ENCODE peak calls at places on chromosomes 2 and 18, in six cellular contexts. X is suprapubic skin; M is SK-N-SH; W is hypothalamus; G is ACHN; N is effector memory CD8-positive, alpha-beta T cell. I is an unnamed sample.

GRCh38 chr2:216989335-216990129 is 129.7 kb upstream of the TNP1 start:
- DNase-seq in X (no peak), M (no peak), W (peak), G (no peak), N (no peak), I (no peak)

GRCh38 chr2:51032748-51033355 is 920 bp upstream of the NRXN1 start:
- DNase-seq in X (no peak), M (no peak), W (no peak), G (no peak), N (no peak), I (no peak)

GRCh38 chr2:10045561-10046355 is 2.4 kb downstream of the KLF11 start:
- DNase-seq in X (no peak), M (no peak), W (no peak), G (no peak), N (no peak), I (no peak)

GRCh38 chr18:36828157-36828629 is 609 bp downstream of the TPGS2 start:
- DNase-seq in X (peak), M (no peak), W (peak), G (peak), N (peak), I (peak)

GRCh38 chr2:19114754-19115231 is 243.6 kb downstream of the OSR1 start:
- DNase-seq in X (no peak), M (no peak), W (no peak), G (no peak), N (no peak), I (no peak)

GRCh38 chr2:144511222-144511855 is 8.6 kb downstream of the ZEB2 start:
- DNase-seq in X (no peak), M (no peak), W (no peak), G (peak), N (no peak), I (no peak)

GRCh38 chr2:183224933-183225332 is 100.7 kb downstream of the NUP35 start:
- DNase-seq in X (no peak), M (no peak), W (no peak), G (no peak), N (no peak), I (no peak)

GRCh38 chr2:223026357-223027110 is 25.5 kb upstream of the KCNE4 start:
- DNase-seq in X (no peak), M (no peak), W (no peak), G (no peak), N (no peak), I (no peak)

GRCh38 chr2:68240446-68240845 is 11.9 kb downstream of the PPP3R1 start:
- DNase-seq in X (no peak), M (no peak), W (no peak), G (no peak), N (no peak), I (no peak)

GRCh38 chr18:49030692-49031443 is 80.1 kb upstream of the SMAD7 start:
- DNase-seq in X (no peak), M (no peak), W (no peak), G (no peak), N (no peak), I (no peak)

GRCh38 chr2:199955007-199955338 is 318 bp downstream of the TYW5 start:
- DNase-seq in X (no peak), M (no peak), W (no peak), G (peak), N (no peak), I (no peak)

GRCh38 chr2:30987611-30988010 is 150.6 kb downstream of the GALNT14 start:
- DNase-seq in X (no peak), M (no peak), W (no peak), G (no peak), N (no peak), I (no peak)

GRCh38 chr2:65296971-65297370 is 69.3 kb downstream of the ACTR2 start:
- DNase-seq in X (no peak), M (no peak), W (no peak), G (no peak), N (no peak), I (no peak)

GRCh38 chr2:73987109-73987947 is 2.6 kb downstream of the TET3 start:
- DNase-seq in X (no peak), M (peak), W (peak), G (no peak), N (peak), I (peak)

GRCh38 chr2:129798301-129798581 is 181.2 kb upstream of the RAB6C start:
- DNase-seq in X (no peak), M (no peak), W (no peak), G (no peak), N (no peak), I (no peak)

GRCh38 chr2:120593921-120594686 is 141.6 kb upstream of the GLI2 start:
- DNase-seq in X (no peak), M (no peak), W (no peak), G (no peak), N (no peak), I (no peak)

GRCh38 chr2:28506112-28506511 is 10.3 kb downstream of the PLB1 start:
- DNase-seq in X (no peak), M (no peak), W (no peak), G (no peak), N (no peak), I (no peak)

I was measured in activated naive CD4-positive, alpha-beta T cell treated with Interleukin-2 at 50 U/mL for 16 hours.